ENCODE peak calls at places on chromosome 6, in ten cellular contexts. Q is transverse colon, J is body of pancreas, Y is H1, N is adrenal gland, A is HCT116, M is IMR-90, W is thyroid gland, X is esophagus muscularis mucosa, I is sigmoid colon. O is an unnamed sample.

GRCh38 chr6:23650676-23651075 is 475.3 kb upstream of the NRSN1 start:
- DNase-seq in X (no peak), Q (peak; percentile 43), J (no peak), Y (no peak), M (no peak), N (no peak), I (peak; percentile 70), A (no peak), W (peak; percentile 16), O (peak; percentile 93)

GRCh38 chr6:139990865-139991264 is 616.4 kb upstream of the CITED2 start:
- DNase-seq in Q (no peak), N (peak; percentile 46), X (no peak), M (peak; percentile 52), A (no peak), J (no peak), Y (no peak), I (no peak), W (peak; percentile 75), O (no peak)

GRCh38 chr6:1855890-1856289 is 246.2 kb downstream of the FOXC1 start:
- DNase-seq in J (no peak), A (no peak), N (no peak), W (no peak), I (no peak), Q (no peak), X (no peak), Y (no peak), M (no peak), O (no peak)

GRCh38 chr6:22972771-22973170 is 403.4 kb downstream of the HDGFL1 start:
- DNase-seq in J (no peak), I (no peak), W (no peak), Q (no peak), X (no peak), N (no peak), A (no peak), M (no peak), Y (no peak), O (no peak)

GRCh38 chr6:154030646-154031045 is 8.4 kb upstream of the OPRM1 start:
- DNase-seq in X (no peak), J (no peak), Y (no peak), M (no peak), W (no peak), I (no peak), A (no peak), Q (no peak), N (no peak), O (no peak)

GRCh38 chr6:151284012-151284411 is 44.2 kb downstream of the AKAP12 start:
- DNase-seq in M (no peak), X (no peak), W (peak; percentile 36), I (peak; percentile 44), J (no peak), Y (no peak), A (no peak), N (no peak), Q (no peak), O (no peak)

GRCh38 chr6:25613415-25613814 is 38.6 kb upstream of the SCGN start:
- DNase-seq in X (no peak), Q (no peak), N (no peak), M (no peak), W (no peak), Y (no peak), A (no peak), J (no peak), I (no peak), O (no peak)

GRCh38 chr6:165988757-165989456 is 178.7 kb downstream of the TBXT start:
- DNase-seq in J (no peak), A (no peak), Y (no peak), M (no peak), W (no peak), X (no peak), Q (no peak), N (peak; percentile 49), I (peak; percentile 73), O (no peak)

GRCh38 chr6:37024665-37025337 is 19.3 kb downstream of the FGD2 start:
- DNase-seq in N (peak; percentile 84), J (peak; percentile 46), M (peak; percentile 14), Q (no peak), Y (no peak), A (peak; percentile 70), X (no peak), I (no peak), W (no peak), O (no peak)

GRCh38 chr6:134935076-134935475 is 14.8 kb downstream of the ALDH8A1 start:
- DNase-seq in Q (no peak), X (no peak), M (peak; percentile 67), J (no peak), Y (no peak), N (no peak), W (no peak), A (no peak), I (no peak), O (no peak)

DNA sequence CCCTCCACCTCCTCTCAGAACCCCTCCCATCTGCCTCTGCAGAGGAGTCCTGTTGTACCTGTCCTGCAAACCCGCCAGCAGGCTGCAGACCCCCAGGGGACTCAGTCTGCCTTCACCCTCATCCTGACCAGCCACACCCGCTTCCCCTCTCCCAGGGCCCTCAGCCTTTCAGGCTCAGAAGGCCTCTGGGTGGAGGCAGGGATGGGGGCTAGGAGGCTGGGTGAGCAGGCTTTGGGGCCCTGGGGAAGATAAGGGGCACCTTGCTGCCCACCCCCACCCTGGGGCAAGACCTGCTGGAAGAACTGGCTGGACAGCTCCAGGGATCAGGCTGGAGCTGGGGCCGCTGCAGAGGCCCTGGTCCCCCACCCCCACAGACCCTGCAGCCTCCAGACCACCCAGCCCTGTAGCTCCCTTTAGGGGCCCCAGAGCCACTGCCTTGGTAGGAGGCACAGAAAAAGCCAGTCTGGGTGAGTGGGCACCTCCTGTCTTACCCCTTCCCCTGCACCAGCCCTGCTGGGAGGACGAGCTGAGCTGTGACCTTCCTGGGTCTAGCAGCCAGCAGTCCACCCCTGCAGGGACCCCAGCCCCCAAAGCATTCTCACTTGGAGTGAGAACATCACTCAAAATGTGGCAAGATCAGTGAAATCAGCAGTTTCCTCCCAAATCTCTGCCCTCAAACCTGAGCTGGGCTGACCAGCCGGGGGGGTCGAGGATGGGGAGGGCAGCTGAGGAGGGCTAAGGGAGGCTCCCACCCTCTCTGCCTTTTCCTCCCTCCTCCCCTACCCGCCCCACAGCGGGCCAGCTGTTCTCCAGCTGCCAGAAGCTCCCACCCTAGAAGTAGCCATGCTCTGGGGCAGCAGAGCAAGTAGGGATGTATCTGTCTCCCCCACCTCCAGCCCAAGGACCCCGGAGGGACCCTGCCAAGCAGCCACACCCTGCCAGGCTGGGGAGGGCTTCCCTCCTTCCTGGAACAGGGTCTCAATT is 5.0 kb downstream of the TEAD3 start:
- DNase-seq in X (no peak), M (no peak), A (no peak), Q (no peak), J (no peak), Y (no peak), N (no peak), W (no peak), I (no peak), O (no peak)
- H3K4me1 ChIP-seq in X (peaks cover 85% of the 10 kb centered on the region), M (peaks cover 64% of the 10 kb centered on the region), A (peaks cover 55% of the 10 kb centered on the region), Q (peaks cover 87% of the 10 kb centered on the region), J (peaks cover 57% of the 10 kb centered on the region), Y (peaks cover 72% of the 10 kb centered on the region), N (no peaks in the 10 kb centered on the region), W (peaks cover 15% of the 10 kb centered on the region), I (peaks cover 91% of the 10 kb centered on the region), O (peaks cover 64% of the 10 kb centered on the region)

GRCh38 chr6:105993341-105993740 is 92.8 kb upstream of the PRDM1 start:
- DNase-seq in J (no peak), Q (no peak), A (no peak), I (no peak), Y (no peak), W (no peak), X (no peak), M (peak; percentile 33), N (no peak), O (no peak)

GRCh38 chr6:105993769-105994521 is 92.2 kb upstream of the PRDM1 start:
- DNase-seq in X (no peak), Y (no peak), N (no peak), M (peak; percentile 45), Q (peak; percentile 45), I (no peak), A (no peak), W (peak; percentile 13), J (no peak), O (peak; percentile 19)

GRCh38 chr6:105995403-105995699 is 90.8 kb upstream of the PRDM1 start:
- DNase-seq in W (no peak), N (no peak), A (no peak), X (no peak), J (no peak), I (no peak), M (peak; percentile 17), Y (no peak), Q (no peak), O (no peak)

GRCh38 chr6:105992315-105992961 is 93.7 kb upstream of the PRDM1 start:
- DNase-seq in A (no peak), J (peak; percentile 87), Q (peak; percentile 92), W (peak; percentile 86), M (peak; percentile 72), I (peak; percentile 84), X (no peak), N (peak; percentile 77), Y (no peak), O (peak; percentile 86)

GRCh38 chr6:105994522-105995402 is 91.4 kb upstream of the PRDM1 start:
- DNase-seq in Y (no peak), J (peak; percentile 30), X (no peak), I (peak; percentile 69), N (peak; percentile 57), A (peak; percentile 31), Q (peak; percentile 63), W (peak; percentile 37), M (peak; percentile 78), O (peak; percentile 32)
- TF ChIP-seq POLR2A in Y (no peak), J (peak; percentile 26), X (no peak), I (no peak), N (peak; percentile 14), A (no peak), Q (no peak), W (no peak), M (no peak), O (no peak)

DNA sequence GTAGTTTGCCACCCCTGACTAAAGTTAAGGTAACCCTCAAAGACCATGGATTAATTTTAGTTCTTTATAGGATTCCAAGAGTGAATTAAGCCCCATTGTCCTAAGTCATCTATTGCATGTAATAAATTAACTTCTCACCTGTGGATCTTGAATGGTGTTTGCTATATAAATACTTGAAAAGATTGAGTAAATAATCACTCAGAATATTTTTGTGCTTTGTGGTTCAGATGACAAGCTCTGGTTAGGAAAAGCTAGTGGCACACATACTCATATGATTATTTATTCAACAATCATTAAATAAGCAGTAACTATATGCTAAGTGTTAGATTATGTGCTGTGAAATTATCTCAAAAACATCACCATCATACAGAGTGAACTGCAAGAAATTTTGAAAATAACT is 203.2 kb downstream of the OGFRL1 start:
- DNase-seq in N (no peak), X (no peak), I (no peak), Q (no peak), Y (no peak), A (no peak), J (no peak), W (no peak), M (no peak), O (no peak)
- H3K4me1 ChIP-seq in N (no peaks in the 10 kb centered on the region), X (peaks cover 9% of the 10 kb centered on the region), I (peaks cover 19% of the 10 kb centered on the region), Q (peaks cover 11% of the 10 kb centered on the region), Y (no peaks in the 10 kb centered on the region), A (no peaks in the 10 kb centered on the region), J (peaks cover 7% of the 10 kb centered on the region), W (peaks cover 14% of the 10 kb centered on the region), M (peaks cover 8% of the 10 kb centered on the region), O (no peaks in the 10 kb centered on the region)

GRCh38 chr6:146543940-146544661 is 468 bp downstream of the RAB32 start:
- DNase-seq in W (no peak), I (peak; percentile 70), A (no peak), N (no peak), Q (peak; percentile 67), M (peak; percentile 38), X (peak; percentile 93), Y (no peak), J (peak; percentile 60), O (peak; percentile 57)
- TF ChIP-seq POLR2A in W (no peak), I (peak; percentile 39), A (no peak), N (no peak), Q (peak; percentile 77), M (no peak), X (no peak), Y (no peak), J (no peak), O (no peak)